ENCODE peak calls at places on chromosomes 12 and 14, in ten cellular contexts. One of them, this sample, is unnamed.

GRCh38 chr12:40788276-40788675 is 96.0 kb downstream of the CNTN1 start:
- DNase-seq in CD8-positive, alpha-beta memory T cell: no peak
- DNase-seq in body of pancreas: no peak
- DNase-seq in aorta: no peak
- DNase-seq in left ventricle myocardium inferior: no peak
- DNase-seq in A549: no peak
- DNase-seq in substantia nigra: no peak
- DNase-seq in neural progenitor cell: no peak
- DNase-seq in effector memory CD4-positive, alpha-beta T cell: no peak
- DNase-seq in CD4-positive, CD25-positive, alpha-beta regulatory T cell: no peak
- DNase-seq in this sample: no peak

GRCh38 chr12:90984114-90984513 is 20.7 kb downstream of the EPYC start:
- DNase-seq in CD8-positive, alpha-beta memory T cell: no peak
- DNase-seq in body of pancreas: no peak
- DNase-seq in aorta: no peak
- DNase-seq in left ventricle myocardium inferior: no peak
- DNase-seq in A549: no peak
- DNase-seq in substantia nigra: no peak
- DNase-seq in neural progenitor cell: peak
- DNase-seq in effector memory CD4-positive, alpha-beta T cell: no peak
- DNase-seq in CD4-positive, CD25-positive, alpha-beta regulatory T cell: no peak
- DNase-seq in this sample: no peak

GRCh38 chr14:20662968-20663731 is 21.2 kb upstream of the RNASE4 start:
- DNase-seq in CD8-positive, alpha-beta memory T cell: peak
- DNase-seq in body of pancreas: peak
- DNase-seq in aorta: peak
- DNase-seq in left ventricle myocardium inferior: no peak
- DNase-seq in A549: peak
- DNase-seq in substantia nigra: peak
- DNase-seq in neural progenitor cell: peak
- DNase-seq in effector memory CD4-positive, alpha-beta T cell: peak
- DNase-seq in CD4-positive, CD25-positive, alpha-beta regulatory T cell: peak
- DNase-seq in this sample: no peak

GRCh38 chr14:35213869-35214387 is 78.3 kb upstream of the PSMA6 start:
- DNase-seq in CD8-positive, alpha-beta memory T cell: no peak
- DNase-seq in body of pancreas: no peak
- DNase-seq in aorta: no peak
- DNase-seq in left ventricle myocardium inferior: no peak
- DNase-seq in A549: peak
- DNase-seq in substantia nigra: no peak
- DNase-seq in neural progenitor cell: no peak
- DNase-seq in effector memory CD4-positive, alpha-beta T cell: no peak
- DNase-seq in CD4-positive, CD25-positive, alpha-beta regulatory T cell: no peak
- DNase-seq in this sample: no peak

GRCh38 chr14:102226356-102227125 is 78.4 kb downstream of the MOK start:
- DNase-seq in CD8-positive, alpha-beta memory T cell: no peak
- DNase-seq in body of pancreas: no peak
- DNase-seq in aorta: peak
- DNase-seq in left ventricle myocardium inferior: no peak
- DNase-seq in A549: no peak
- DNase-seq in substantia nigra: no peak
- DNase-seq in neural progenitor cell: no peak
- DNase-seq in effector memory CD4-positive, alpha-beta T cell: no peak
- DNase-seq in CD4-positive, CD25-positive, alpha-beta regulatory T cell: no peak
- DNase-seq in this sample: no peak

GRCh38 chr14:50068496-50068895 is 47.9 kb downstream of the VCPKMT start:
- DNase-seq in CD8-positive, alpha-beta memory T cell: no peak
- DNase-seq in body of pancreas: no peak
- DNase-seq in aorta: no peak
- DNase-seq in left ventricle myocardium inferior: no peak
- DNase-seq in A549: no peak
- DNase-seq in substantia nigra: no peak
- DNase-seq in neural progenitor cell: no peak
- DNase-seq in effector memory CD4-positive, alpha-beta T cell: no peak
- DNase-seq in CD4-positive, CD25-positive, alpha-beta regulatory T cell: no peak
- DNase-seq in this sample: no peak

GRCh38 chr12:128661216-128661550 is 162.6 kb downstream of the SLC15A4 start:
- DNase-seq in CD8-positive, alpha-beta memory T cell: no peak
- DNase-seq in body of pancreas: peak
- DNase-seq in aorta: no peak
- DNase-seq in left ventricle myocardium inferior: no peak
- DNase-seq in A549: no peak
- DNase-seq in substantia nigra: no peak
- DNase-seq in neural progenitor cell: no peak
- DNase-seq in effector memory CD4-positive, alpha-beta T cell: no peak
- DNase-seq in CD4-positive, CD25-positive, alpha-beta regulatory T cell: no peak
- DNase-seq in this sample: no peak

GRCh38 chr14:37343307-37344094 is 145.8 kb downstream of the MIPOL1 start:
- DNase-seq in CD8-positive, alpha-beta memory T cell: no peak
- DNase-seq in body of pancreas: no peak
- DNase-seq in aorta: no peak
- DNase-seq in left ventricle myocardium inferior: no peak
- DNase-seq in A549: no peak
- DNase-seq in substantia nigra: no peak
- DNase-seq in neural progenitor cell: no peak
- DNase-seq in effector memory CD4-positive, alpha-beta T cell: no peak
- DNase-seq in CD4-positive, CD25-positive, alpha-beta regulatory T cell: no peak
- DNase-seq in this sample: no peak

GRCh38 chr14:87573581-87573980 is 419.4 kb downstream of the GALC start:
- DNase-seq in CD8-positive, alpha-beta memory T cell: no peak
- DNase-seq in body of pancreas: no peak
- DNase-seq in aorta: no peak
- DNase-seq in left ventricle myocardium inferior: no peak
- DNase-seq in A549: no peak
- DNase-seq in substantia nigra: no peak
- DNase-seq in neural progenitor cell: no peak
- DNase-seq in effector memory CD4-positive, alpha-beta T cell: no peak
- DNase-seq in CD4-positive, CD25-positive, alpha-beta regulatory T cell: no peak
- DNase-seq in this sample: no peak

GRCh38 chr14:94571950-94572349 is 9.3 kb upstream of the SERPINA5 start:
- DNase-seq in CD8-positive, alpha-beta memory T cell: no peak
- DNase-seq in body of pancreas: peak
- DNase-seq in aorta: no peak
- DNase-seq in left ventricle myocardium inferior: no peak
- DNase-seq in A549: no peak
- DNase-seq in substantia nigra: no peak
- DNase-seq in neural progenitor cell: no peak
- DNase-seq in effector memory CD4-positive, alpha-beta T cell: no peak
- DNase-seq in CD4-positive, CD25-positive, alpha-beta regulatory T cell: no peak
- DNase-seq in this sample: no peak

GRCh38 chr12:37543131-37543965 is 773.2 kb upstream of the ALG10B start:
- DNase-seq in CD8-positive, alpha-beta memory T cell: no peak
- DNase-seq in body of pancreas: no peak
- DNase-seq in aorta: no peak
- DNase-seq in left ventricle myocardium inferior: no peak
- DNase-seq in A549: no peak
- DNase-seq in substantia nigra: no peak
- DNase-seq in neural progenitor cell: no peak
- DNase-seq in effector memory CD4-positive, alpha-beta T cell: no peak
- DNase-seq in CD4-positive, CD25-positive, alpha-beta regulatory T cell: no peak
- DNase-seq in this sample: no peak

GRCh38 chr12:105229446-105229845 is 6.5 kb downstream of the APPL2 start:
- DNase-seq in CD8-positive, alpha-beta memory T cell: no peak
- DNase-seq in body of pancreas: no peak
- DNase-seq in aorta: no peak
- DNase-seq in left ventricle myocardium inferior: no peak
- DNase-seq in A549: no peak
- DNase-seq in substantia nigra: no peak
- DNase-seq in neural progenitor cell: no peak
- DNase-seq in effector memory CD4-positive, alpha-beta T cell: no peak
- DNase-seq in CD4-positive, CD25-positive, alpha-beta regulatory T cell: no peak
- DNase-seq in this sample: no peak

GRCh38 chr14:72560331-72560730 is 333.6 kb downstream of the DPF3 start:
- DNase-seq in CD8-positive, alpha-beta memory T cell: no peak
- DNase-seq in body of pancreas: peak
- DNase-seq in aorta: no peak
- DNase-seq in left ventricle myocardium inferior: no peak
- DNase-seq in A549: no peak
- DNase-seq in substantia nigra: no peak
- DNase-seq in neural progenitor cell: no peak
- DNase-seq in effector memory CD4-positive, alpha-beta T cell: no peak
- DNase-seq in CD4-positive, CD25-positive, alpha-beta regulatory T cell: no peak
- DNase-seq in this sample: no peak

GRCh38 chr12:6869049-6870021 is 2.0 kb downstream of the TPI1 start:
- DNase-seq in CD8-positive, alpha-beta memory T cell: peak
- DNase-seq in body of pancreas: peak
- DNase-seq in aorta: peak
- DNase-seq in left ventricle myocardium inferior: peak
- DNase-seq in A549: peak
- DNase-seq in substantia nigra: peak
- DNase-seq in neural progenitor cell: peak
- DNase-seq in effector memory CD4-positive, alpha-beta T cell: peak
- DNase-seq in CD4-positive, CD25-positive, alpha-beta regulatory T cell: peak
- DNase-seq in this sample: no peak

GRCh38 chr12:14560904-14561574 is 6.6 kb downstream of the PLBD1 start:
- DNase-seq in CD8-positive, alpha-beta memory T cell: no peak
- DNase-seq in body of pancreas: peak
- DNase-seq in aorta: no peak
- DNase-seq in left ventricle myocardium inferior: no peak
- DNase-seq in A549: no peak
- DNase-seq in substantia nigra: no peak
- DNase-seq in neural progenitor cell: no peak
- DNase-seq in effector memory CD4-positive, alpha-beta T cell: no peak
- DNase-seq in CD4-positive, CD25-positive, alpha-beta regulatory T cell: no peak
- DNase-seq in this sample: no peak

GRCh38 chr14:106790189-106791036 is 1264.0 kb downstream of the TMEM121 start:
- DNase-seq in CD8-positive, alpha-beta memory T cell: peak
- DNase-seq in body of pancreas: peak
- DNase-seq in aorta: peak
- DNase-seq in left ventricle myocardium inferior: peak
- DNase-seq in A549: peak
- DNase-seq in substantia nigra: no peak
- DNase-seq in neural progenitor cell: peak
- DNase-seq in effector memory CD4-positive, alpha-beta T cell: peak
- DNase-seq in CD4-positive, CD25-positive, alpha-beta regulatory T cell: peak
- DNase-seq in this sample: no peak

GRCh38 chr14:54854181-54854580 is 48.4 kb downstream of the GCH1 start:
- DNase-seq in CD8-positive, alpha-beta memory T cell: no peak
- DNase-seq in body of pancreas: no peak
- DNase-seq in aorta: no peak
- DNase-seq in left ventricle myocardium inferior: no peak
- DNase-seq in A549: no peak
- DNase-seq in substantia nigra: no peak
- DNase-seq in neural progenitor cell: peak
- DNase-seq in effector memory CD4-positive, alpha-beta T cell: no peak
- DNase-seq in CD4-positive, CD25-positive, alpha-beta regulatory T cell: peak
- DNase-seq in this sample: no peak

GRCh38 chr12:52231305-52232232 is 1.5 kb upstream of the KRT7 start:
- DNase-seq in CD8-positive, alpha-beta memory T cell: no peak
- DNase-seq in body of pancreas: peak
- DNase-seq in aorta: peak
- DNase-seq in left ventricle myocardium inferior: no peak
- DNase-seq in A549: peak
- DNase-seq in substantia nigra: no peak
- DNase-seq in neural progenitor cell: no peak
- DNase-seq in effector memory CD4-positive, alpha-beta T cell: no peak
- DNase-seq in CD4-positive, CD25-positive, alpha-beta regulatory T cell: no peak
- DNase-seq in this sample: no peak

GRCh38 chr12:29066061-29066588 is 83.0 kb upstream of the FAR2 start:
- DNase-seq in CD8-positive, alpha-beta memory T cell: no peak
- DNase-seq in body of pancreas: no peak
- DNase-seq in aorta: no peak
- DNase-seq in left ventricle myocardium inferior: no peak
- DNase-seq in A549: no peak
- DNase-seq in substantia nigra: peak
- DNase-seq in neural progenitor cell: peak
- DNase-seq in effector memory CD4-positive, alpha-beta T cell: no peak
- DNase-seq in CD4-positive, CD25-positive, alpha-beta regulatory T cell: peak
- DNase-seq in this sample: peak

GRCh38 chr14:73943083-73943482 is 6.8 kb downstream of the FAM161B start:
- DNase-seq in CD8-positive, alpha-beta memory T cell: no peak
- DNase-seq in body of pancreas: no peak
- DNase-seq in aorta: no peak
- DNase-seq in left ventricle myocardium inferior: no peak
- DNase-seq in A549: peak
- DNase-seq in substantia nigra: no peak
- DNase-seq in neural progenitor cell: no peak
- DNase-seq in effector memory CD4-positive, alpha-beta T cell: no peak
- DNase-seq in CD4-positive, CD25-positive, alpha-beta regulatory T cell: no peak
- DNase-seq in this sample: peak
- H3K27ac ChIP-seq in CD8-positive, alpha-beta memory T cell: no peak
- H3K27ac ChIP-seq in body of pancreas: no peak
- H3K27ac ChIP-seq in aorta: no peak
- H3K27ac ChIP-seq in left ventricle myocardium inferior: no peak
- H3K27ac ChIP-seq in A549: no peak
- H3K27ac ChIP-seq in substantia nigra: no peak
- H3K27ac ChIP-seq in neural progenitor cell: no peak
- H3K27ac ChIP-seq in effector memory CD4-positive, alpha-beta T cell: no peak
- H3K27ac ChIP-seq in CD4-positive, CD25-positive, alpha-beta regulatory T cell: no peak
- H3K27ac ChIP-seq in this sample: no peak

GRCh38 chr14:61153914-61154545 is 127.1 kb downstream of the TMEM30B start:
- DNase-seq in CD8-positive, alpha-beta memory T cell: no peak
- DNase-seq in body of pancreas: no peak
- DNase-seq in aorta: no peak
- DNase-seq in left ventricle myocardium inferior: no peak
- DNase-seq in A549: no peak
- DNase-seq in substantia nigra: no peak
- DNase-seq in neural progenitor cell: peak
- DNase-seq in effector memory CD4-positive, alpha-beta T cell: no peak
- DNase-seq in CD4-positive, CD25-positive, alpha-beta regulatory T cell: no peak
- DNase-seq in this sample: no peak
- H3K27ac ChIP-seq in CD8-positive, alpha-beta memory T cell: no peak
- H3K27ac ChIP-seq in body of pancreas: no peak
- H3K27ac ChIP-seq in aorta: no peak
- H3K27ac ChIP-seq in left ventricle myocardium inferior: no peak
- H3K27ac ChIP-seq in A549: no peak
- H3K27ac ChIP-seq in substantia nigra: no peak
- H3K27ac ChIP-seq in neural progenitor cell: peak
- H3K27ac ChIP-seq in effector memory CD4-positive, alpha-beta T cell: no peak
- H3K27ac ChIP-seq in CD4-positive, CD25-positive, alpha-beta regulatory T cell: no peak
- H3K27ac ChIP-seq in this sample: peak

DNA sequence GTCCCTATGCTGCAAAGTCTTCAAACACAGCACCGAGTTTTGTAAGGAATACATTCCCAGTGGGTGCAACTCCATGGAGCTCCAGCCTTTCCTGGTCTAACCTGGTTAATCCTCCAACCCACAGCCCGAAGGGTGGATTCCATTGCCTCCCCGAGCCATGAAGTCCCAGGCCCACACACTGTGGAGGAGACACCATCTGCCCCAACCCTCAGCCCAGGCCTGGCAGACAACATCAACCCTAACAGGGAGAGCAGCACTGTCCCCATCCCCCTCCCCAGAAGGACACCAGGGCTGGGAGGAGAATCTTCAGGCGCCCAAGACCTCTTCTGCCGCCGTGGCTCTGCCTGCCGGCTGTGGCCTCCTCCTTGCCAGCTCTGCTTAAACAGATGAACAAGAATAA is 15.8 kb upstream of the ZFP36L1 start:
- DNase-seq in CD8-positive, alpha-beta memory T cell: no peak
- DNase-seq in body of pancreas: no peak
- DNase-seq in aorta: no peak
- DNase-seq in left ventricle myocardium inferior: no peak
- DNase-seq in A549: no peak
- DNase-seq in substantia nigra: no peak
- DNase-seq in neural progenitor cell: no peak
- DNase-seq in effector memory CD4-positive, alpha-beta T cell: no peak
- DNase-seq in CD4-positive, CD25-positive, alpha-beta regulatory T cell: no peak
- DNase-seq in this sample: no peak
- H3K27ac ChIP-seq in CD8-positive, alpha-beta memory T cell: no peak
- H3K27ac ChIP-seq in body of pancreas: no peak
- H3K27ac ChIP-seq in aorta: no peak
- H3K27ac ChIP-seq in left ventricle myocardium inferior: peak
- H3K27ac ChIP-seq in A549: no peak
- H3K27ac ChIP-seq in substantia nigra: no peak
- H3K27ac ChIP-seq in neural progenitor cell: no peak
- H3K27ac ChIP-seq in effector memory CD4-positive, alpha-beta T cell: no peak
- H3K27ac ChIP-seq in CD4-positive, CD25-positive, alpha-beta regulatory T cell: no peak
- H3K27ac ChIP-seq in this sample: no peak

GRCh38 chr14:64061706-64062105 is 208.9 kb downstream of the SYNE2 start:
- DNase-seq in CD8-positive, alpha-beta memory T cell: no peak
- DNase-seq in body of pancreas: no peak
- DNase-seq in aorta: no peak
- DNase-seq in left ventricle myocardium inferior: no peak
- DNase-seq in A549: no peak
- DNase-seq in substantia nigra: no peak
- DNase-seq in neural progenitor cell: no peak
- DNase-seq in effector memory CD4-positive, alpha-beta T cell: no peak
- DNase-seq in CD4-positive, CD25-positive, alpha-beta regulatory T cell: no peak
- DNase-seq in this sample: no peak
- H3K27ac ChIP-seq in CD8-positive, alpha-beta memory T cell: no peak
- H3K27ac ChIP-seq in body of pancreas: no peak
- H3K27ac ChIP-seq in aorta: no peak
- H3K27ac ChIP-seq in left ventricle myocardium inferior: no peak
- H3K27ac ChIP-seq in A549: no peak
- H3K27ac ChIP-seq in substantia nigra: no peak
- H3K27ac ChIP-seq in neural progenitor cell: no peak
- H3K27ac ChIP-seq in effector memory CD4-positive, alpha-beta T cell: no peak
- H3K27ac ChIP-seq in CD4-positive, CD25-positive, alpha-beta regulatory T cell: no peak
- H3K27ac ChIP-seq in this sample: peak